ENCODE peak calls at places on chromosomes 11 and 22, in seven cellular contexts. K is left ventricle myocardium inferior; Y is stimulated activated CD8-positive, alpha-beta memory T cell treated with anti-CD3 and anti-CD28 coated beads, Interleukin-4, amount 100 ng/mL, for 24 hours; U is cardiac muscle cell; D is psoas muscle; M is RPMI7951; O is NCI-H510A. Z is an unnamed sample.

GRCh38 chr11:122659676-122660571 is 4.4 kb downstream of the UBASH3B start:
- DNase-seq in K (no peak), Y (no peak), U (no peak), D (no peak), M (peak), O (no peak), Z (no peak)

GRCh38 chr22:48429621-48430020 is 1398.1 kb downstream of the BRD1 start:
- DNase-seq in K (no peak), Y (no peak), U (no peak), D (no peak), M (no peak), O (no peak), Z (no peak)

GRCh38 chr22:33476716-33477115 is 418.5 kb upstream of the SYN3 start:
- DNase-seq in K (no peak), Y (no peak), U (no peak), D (no peak), M (peak), O (no peak), Z (no peak)

GRCh38 chr11:19729141-19729540 is 16.5 kb downstream of the NAV2 start:
- DNase-seq in K (no peak), Y (no peak), U (no peak), D (no peak), M (no peak), O (no peak), Z (no peak)

GRCh38 chr22:30606455-30607299 is at the start of gene TCN2:
- DNase-seq in K (peak), Y (no peak), U (peak), D (peak), M (peak), O (peak), Z (peak)

GRCh38 chr11:56846631-56847400 is 98.3 kb upstream of the OR9G4 start:
- DNase-seq in K (no peak), Y (no peak), U (peak), D (no peak), M (no peak), O (no peak), Z (no peak)

GRCh38 chr11:11020747-11021149 is 162.9 kb upstream of the ZBED5 start:
- DNase-seq in K (no peak), Y (no peak), U (no peak), D (no peak), M (no peak), O (no peak), Z (no peak)

GRCh38 chr11:44241851-44242250 is 68.1 kb downstream of the ALX4 start:
- DNase-seq in K (peak), Y (no peak), U (no peak), D (peak), M (no peak), O (no peak), Z (no peak)

GRCh38 chr11:130420478-130421198 is 7.8 kb downstream of the ADAMTS8 start:
- DNase-seq in K (no peak), Y (no peak), U (peak), D (peak), M (no peak), O (no peak), Z (no peak)

GRCh38 chr11:100556781-100557180 is 130.3 kb upstream of the ARHGAP42 start:
- DNase-seq in K (no peak), Y (no peak), U (no peak), D (no peak), M (no peak), O (no peak), Z (no peak)

Z was measured in uterus.